ENCODE peak calls at places on chromosomes 13 and 19, in seven cellular contexts. P is aorta; I is uterus; F is fibroblast of lung; V is GM12878; J is CD4-positive, CD25-positive, alpha-beta regulatory T cell; W is adrenal gland. H is an unnamed sample.
A peak's percentile ranks its signal among the peaks of the same experiment; 100 is the strongest.

GRCh38 chr19:17872251-17873001 is 681 bp downstream of the SLC5A5 start:
- DNase-seq in W (no peak), J (no peak), I (no peak), V (no peak), F (no peak), P (no peak), H (no peak)

GRCh38 chr19:57363734-57364181 is 407 bp downstream of the TRAPPC2B start:
- DNase-seq in I (no peak), J (no peak), F (no peak), W (no peak), P (no peak), V (no peak), H (no peak)

GRCh38 chr13:33186851-33187250 is 98.7 kb downstream of the STARD13 start:
- DNase-seq in V (no peak), P (no peak), F (no peak), W (no peak), I (no peak), J (no peak), H (peak; percentile 14)

GRCh38 chr19:40697007-40697406 is 6.6 kb upstream of the NUMBL start:
- DNase-seq in V (no peak), P (no peak), F (no peak), I (no peak), J (no peak), W (no peak), H (no peak)

GRCh38 chr19:28436320-28436719 is 776.6 kb downstream of the UQCRFS1 start:
- DNase-seq in I (no peak), F (no peak), W (no peak), P (no peak), J (no peak), V (no peak), H (no peak)

GRCh38 chr19:29532097-29532496 is 6.3 kb downstream of the VSTM2B start:
- DNase-seq in J (no peak), F (no peak), W (no peak), V (no peak), P (no peak), I (no peak), H (no peak)

GRCh38 chr13:102768914-102769313 is 4.7 kb downstream of the TEX30 start:
- DNase-seq in P (no peak), J (no peak), W (no peak), I (no peak), F (peak; percentile 46), V (no peak), H (no peak)

GRCh38 chr19:14565765-14566711 is 5.8 kb downstream of the NDUFB7 start:
- DNase-seq in V (no peak), P (no peak), F (no peak), W (no peak), J (no peak), I (no peak), H (no peak)

GRCh38 chr19:45601115-45601514 is 897 bp downstream of the GPR4 start:
- DNase-seq in P (no peak), W (no peak), V (no peak), F (no peak), J (no peak), I (no peak), H (no peak)
- H3K27me3 ChIP-seq in P (no peaks in the 10 kb centered on the region), W (peaks cover 11% of the 10 kb centered on the region), V (peaks cover 4% of the 10 kb centered on the region), F (peaks cover 43% of the 10 kb centered on the region), J (peaks cover 39% of the 10 kb centered on the region), I (peaks cover 5% of the 10 kb centered on the region), H (peaks cover 34% of the 10 kb centered on the region)

GRCh38 chr19:35909684-35910035 is 1.6 kb upstream of the TYROBP start:
- DNase-seq in V (no peak), J (no peak), P (no peak), W (no peak), F (no peak), I (no peak), H (no peak)

GRCh38 chr19:35908977-35909683 is 1.0 kb upstream of the TYROBP start:
- DNase-seq in J (no peak), P (peak; percentile 95), I (no peak), F (no peak), W (peak; percentile 85), V (no peak), H (peak; percentile 99)

GRCh38 chr19:35908010-35908441 is at the start of gene TYROBP:
- DNase-seq in I (no peak), J (no peak), V (no peak), P (peak; percentile 78), W (peak; percentile 41), F (no peak), H (peak; percentile 78)

GRCh38 chr19:35905178-35905727 is 2.8 kb downstream of the TYROBP start:
- DNase-seq in F (no peak), I (no peak), J (no peak), W (no peak), V (no peak), P (no peak), H (no peak)

DNA sequence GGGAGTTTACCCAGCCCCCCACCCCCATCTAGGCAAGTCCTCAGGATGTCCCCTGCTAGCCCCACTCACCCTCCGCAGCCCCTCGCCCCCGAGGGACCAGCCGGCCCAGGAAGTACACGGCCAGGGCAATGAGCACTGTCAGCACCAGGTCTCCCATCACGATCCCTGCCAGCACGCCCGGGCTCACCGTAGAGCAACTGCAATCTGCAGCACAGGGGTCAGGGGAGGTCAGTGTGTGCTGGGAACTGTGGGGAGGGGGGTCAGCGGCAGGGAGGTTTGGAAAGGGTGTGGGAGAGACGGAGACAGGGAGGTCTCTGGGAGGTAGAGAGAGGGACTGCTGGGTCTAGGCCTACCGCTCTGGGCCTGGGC is 734 bp downstream of the TYROBP start:
- DNase-seq in P (no peak), V (no peak), J (no peak), W (no peak), F (no peak), I (no peak), H (no peak)
- H3K4me3 ChIP-seq in P (no peak overlapping the region), V (no peak overlapping the region), J (no peak overlapping the region), W (no peak overlapping the region), F (no peak overlapping the region), I (no peak overlapping the region), H (peak overlapping the region; percentile 74)

GRCh38 chr13:100229603-100230002 is 140.7 kb downstream of the PCCA start:
- DNase-seq in W (no peak), F (no peak), I (no peak), P (no peak), J (no peak), V (no peak), H (no peak)
- H3K27ac ChIP-seq in W (no peak overlapping the region), F (no peak overlapping the region), I (no peak overlapping the region), P (no peak overlapping the region), J (no peak overlapping the region), V (no peak overlapping the region), H (no peak overlapping the region)

DNA sequence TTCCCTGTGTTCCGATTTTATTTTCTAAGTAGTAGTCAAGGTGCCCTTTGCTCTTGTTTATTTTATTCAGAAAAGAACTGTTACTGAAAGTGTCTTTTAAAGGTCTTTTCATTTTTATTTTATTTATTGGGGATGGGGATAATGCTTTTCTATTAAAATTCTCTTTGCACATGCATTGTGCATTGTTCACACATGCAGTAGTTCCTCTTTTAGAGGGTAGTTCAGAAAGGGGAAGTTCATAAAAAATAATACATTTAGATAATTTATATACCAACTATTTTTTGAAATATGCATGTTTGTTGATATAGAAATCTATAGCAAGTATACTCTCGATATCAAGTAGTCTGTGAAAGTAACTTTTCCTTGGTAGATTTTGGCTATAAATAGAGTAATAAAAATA is 3.5 kb downstream of the GPC5 start:
- DNase-seq in F (no peak), J (no peak), P (no peak), W (no peak), I (no peak), V (no peak), H (no peak)
- H3K27me3 ChIP-seq in F (peaks cover 12% of the 10 kb centered on the region), J (peaks cover 31% of the 10 kb centered on the region), P (no peaks in the 10 kb centered on the region), W (peaks cover 17% of the 10 kb centered on the region), I (peaks cover 5% of the 10 kb centered on the region), V (no peaks in the 10 kb centered on the region), H (peaks cover 34% of the 10 kb centered on the region)

GRCh38 chr19:1789282-1790020 is 22.6 kb downstream of the ATP8B3 start:
- DNase-seq in F (no peak), J (no peak), P (no peak), I (no peak), W (no peak), V (no peak), H (peak; percentile 12)
- H3K4me3 ChIP-seq in F (no peak overlapping the region), J (no peak overlapping the region), P (no peak overlapping the region), I (no peak overlapping the region), W (no peak overlapping the region), V (no peak overlapping the region), H (peak overlapping the region; percentile 14)

GRCh38 chr13:109783447-109783814 is 3.0 kb downstream of the IRS2 start:
- DNase-seq in W (no peak), P (peak; percentile 51), J (no peak), F (no peak), I (no peak), V (no peak), H (no peak)

GRCh38 chr13:109781384-109782065 is 4.9 kb downstream of the IRS2 start:
- DNase-seq in I (no peak), F (no peak), W (peak; percentile 81), J (no peak), P (no peak), V (no peak), H (no peak)

GRCh38 chr13:109780880-109781383 is 5.5 kb downstream of the IRS2 start:
- DNase-seq in F (no peak), W (no peak), J (no peak), I (no peak), P (no peak), V (no peak), H (no peak)

GRCh38 chr13:109782823-109783411 is 3.5 kb downstream of the IRS2 start:
- DNase-seq in I (no peak), F (no peak), V (no peak), P (no peak), W (no peak), J (no peak), H (no peak)

GRCh38 chr13:109782066-109782822 is 4.1 kb downstream of the IRS2 start:
- DNase-seq in P (no peak), J (no peak), W (no peak), F (no peak), I (no peak), V (no peak), H (no peak)
- H3K27ac ChIP-seq in P (no peak overlapping the region), J (no peak overlapping the region), W (peak overlapping the region; percentile 91), F (no peak overlapping the region), I (peak overlapping the region; percentile 19), V (no peak overlapping the region), H (no peak overlapping the region)

H was measured in HL-60.